ENCODE peak calls at places on chromosomes 11 and 22, in seven cellular contexts. N is thoracic aorta, A is transverse colon, P is mammary epithelial cell, S is body of pancreas, R is esophagus muscularis mucosa, G is psoas muscle. J is an unnamed sample.

GRCh38 chr22:18095101-18095805 is 15.4 kb upstream of the TUBA8 start:
- DNase-seq in N (no peak), A (no peak), P (peak), S (no peak), R (no peak), G (no peak), J (no peak)

GRCh38 chr22:36486619-36487384 is 5.4 kb upstream of the TXN2 start:
- DNase-seq in N (no peak), A (peak), P (peak), S (peak), R (no peak), G (no peak), J (no peak)

GRCh38 chr11:12506502-12506921 is 129.1 kb downstream of the PARVA start:
- DNase-seq in N (no peak), A (no peak), P (peak), S (no peak), R (no peak), G (no peak), J (no peak)

GRCh38 chr11:93290061-93290460 is 40.5 kb upstream of the DEUP1 start:
- DNase-seq in N (no peak), A (no peak), P (no peak), S (no peak), R (no peak), G (no peak), J (no peak)

GRCh38 chr11:74671520-74672196 is 59.6 kb downstream of the CHRDL2 start:
- DNase-seq in N (no peak), A (no peak), P (no peak), S (no peak), R (peak), G (no peak), J (no peak)

GRCh38 chr11:63504054-63504453 is 1.8 kb upstream of the LGALS12 start:
- DNase-seq in N (no peak), A (no peak), P (no peak), S (no peak), R (no peak), G (no peak), J (no peak)

GRCh38 chr11:92026664-92027063 is 198.0 kb upstream of the FAT3 start:
- DNase-seq in N (no peak), A (no peak), P (no peak), S (no peak), R (no peak), G (no peak), J (no peak)

GRCh38 chr22:25748704-25749103 is 6.7 kb downstream of the MYO18B start:
- DNase-seq in N (no peak), A (peak), P (no peak), S (no peak), R (no peak), G (no peak), J (no peak)

GRCh38 chr11:45243931-45244330 is 42.2 kb downstream of the SYT13 start:
- DNase-seq in N (no peak), A (no peak), P (no peak), S (no peak), R (no peak), G (no peak), J (no peak)

GRCh38 chr11:45091563-45092392 is 54.7 kb upstream of the PRDM11 start:
- DNase-seq in N (no peak), A (no peak), P (no peak), S (peak), R (no peak), G (no peak), J (no peak)

GRCh38 chr22:42934338-42934737 is 77.3 kb upstream of the ARFGAP3 start:
- DNase-seq in N (no peak), A (no peak), P (no peak), S (no peak), R (no peak), G (no peak), J (no peak)

GRCh38 chr22:35918466-35918865 is 110.2 kb downstream of the RBFOX2 start:
- DNase-seq in N (no peak), A (no peak), P (no peak), S (no peak), R (no peak), G (no peak), J (no peak)

GRCh38 chr11:104665631-104666030 is 232.6 kb downstream of the CASP12 start:
- DNase-seq in N (no peak), A (no peak), P (no peak), S (no peak), R (no peak), G (no peak), J (no peak)

GRCh38 chr22:28344893-28345292 is 334.7 kb downstream of the TTC28 start:
- DNase-seq in N (no peak), A (no peak), P (peak), S (no peak), R (no peak), G (no peak), J (no peak)

GRCh38 chr11:115699733-115700132 is 195.5 kb upstream of the CADM1 start:
- DNase-seq in N (peak), A (no peak), P (no peak), S (no peak), R (no peak), G (no peak), J (no peak)

GRCh38 chr11:61974766-61975631 is 7.6 kb upstream of the FTH1 start:
- DNase-seq in N (no peak), A (peak), P (peak), S (peak), R (no peak), G (no peak), J (no peak)

GRCh38 chr22:46766611-46767010 is 4.2 kb downstream of the TBC1D22A start:
- DNase-seq in N (no peak), A (no peak), P (no peak), S (peak), R (no peak), G (no peak), J (no peak)

GRCh38 chr11:29051935-29052334 is 943.7 kb downstream of the METTL15 start:
- DNase-seq in N (no peak), A (no peak), P (peak), S (no peak), R (no peak), G (no peak), J (peak)

GRCh38 chr11:10388096-10388495 is 67.0 kb upstream of the AMPD3 start:
- DNase-seq in N (no peak), A (no peak), P (no peak), S (no peak), R (no peak), G (no peak), J (no peak)

GRCh38 chr22:48803171-48803992 is 1024.3 kb downstream of the BRD1 start:
- DNase-seq in N (no peak), A (no peak), P (no peak), S (no peak), R (no peak), G (no peak), J (no peak)

GRCh38 chr11:28529046-28529445 is 420.9 kb downstream of the METTL15 start:
- DNase-seq in N (no peak), A (no peak), P (no peak), S (no peak), R (no peak), G (no peak), J (no peak)

GRCh38 chr11:115286614-115287013 is 217.6 kb downstream of the CADM1 start:
- DNase-seq in N (no peak), A (no peak), P (no peak), S (no peak), R (no peak), G (no peak), J (no peak)

GRCh38 chr22:31618057-31618456 is 44.0 kb downstream of the PISD start:
- DNase-seq in N (no peak), A (no peak), P (no peak), S (no peak), R (no peak), G (no peak), J (no peak)

GRCh38 chr22:17198188-17199130 is 20.8 kb downstream of the ADA2 start:
- DNase-seq in N (no peak), A (no peak), P (no peak), S (no peak), R (no peak), G (peak), J (no peak)

GRCh38 chr11:19674831-19675230 is 37.8 kb upstream of the NAV2 start:
- DNase-seq in N (no peak), A (no peak), P (no peak), S (no peak), R (no peak), G (no peak), J (no peak)

GRCh38 chr11:112526699-112527410 is 266.2 kb upstream of the PLET1 start:
- DNase-seq in N (no peak), A (no peak), P (peak), S (no peak), R (no peak), G (no peak), J (no peak)

GRCh38 chr11:105265859-105266258 is 126.3 kb upstream of the CARD18 start:
- DNase-seq in N (no peak), A (no peak), P (peak), S (no peak), R (no peak), G (no peak), J (peak)

GRCh38 chr11:57458410-57459111 is 1.8 kb upstream of the RTN4RL2 start:
- DNase-seq in N (no peak), A (peak), P (no peak), S (peak), R (no peak), G (peak), J (no peak)

GRCh38 chr11:47406896-47407745 is 1.3 kb upstream of the SLC39A13 start:
- DNase-seq in N (no peak), A (no peak), P (no peak), S (no peak), R (no peak), G (no peak), J (no peak)

GRCh38 chr11:73524774-73525173 is 73.1 kb downstream of the FAM168A start:
- DNase-seq in N (no peak), A (no peak), P (no peak), S (no peak), R (no peak), G (no peak), J (no peak)

GRCh38 chr11:106828576-106828975 is 189.7 kb downstream of the GUCY1A2 start:
- DNase-seq in N (no peak), A (no peak), P (no peak), S (no peak), R (no peak), G (no peak), J (no peak)

GRCh38 chr11:118397448-118397847 is 4.0 kb upstream of the ATP5MG start:
- DNase-seq in N (no peak), A (no peak), P (no peak), S (no peak), R (no peak), G (no peak), J (no peak)

GRCh38 chr11:105577645-105578044 is 32.2 kb upstream of the GRIA4 start:
- DNase-seq in N (no peak), A (no peak), P (no peak), S (no peak), R (no peak), G (no peak), J (peak)

GRCh38 chr11:15108592-15109130 is 6.1 kb upstream of the INSC start:
- DNase-seq in N (no peak), A (no peak), P (no peak), S (peak), R (peak), G (no peak), J (no peak)

GRCh38 chr11:117823294-117823940 is 1.1 kb downstream of the FXYD2 start:
- DNase-seq in N (no peak), A (peak), P (no peak), S (no peak), R (no peak), G (no peak), J (no peak)

GRCh38 chr22:46421272-46421671 is 85.8 kb downstream of the TRMU start:
- DNase-seq in N (no peak), A (no peak), P (no peak), S (no peak), R (no peak), G (no peak), J (no peak)

GRCh38 chr11:83002047-83002446 is 69.7 kb downstream of the RAB30 start:
- DNase-seq in N (no peak), A (no peak), P (peak), S (no peak), R (no peak), G (peak), J (no peak)

GRCh38 chr11:120632579-120632978 is 121.0 kb downstream of the GRIK4 start:
- DNase-seq in N (no peak), A (no peak), P (no peak), S (no peak), R (no peak), G (no peak), J (no peak)
- TF ChIP-seq CTCF in N (no peak), A (no peak), P (peak), S (no peak), R (no peak), G (no peak), J (no peak)

DNA sequence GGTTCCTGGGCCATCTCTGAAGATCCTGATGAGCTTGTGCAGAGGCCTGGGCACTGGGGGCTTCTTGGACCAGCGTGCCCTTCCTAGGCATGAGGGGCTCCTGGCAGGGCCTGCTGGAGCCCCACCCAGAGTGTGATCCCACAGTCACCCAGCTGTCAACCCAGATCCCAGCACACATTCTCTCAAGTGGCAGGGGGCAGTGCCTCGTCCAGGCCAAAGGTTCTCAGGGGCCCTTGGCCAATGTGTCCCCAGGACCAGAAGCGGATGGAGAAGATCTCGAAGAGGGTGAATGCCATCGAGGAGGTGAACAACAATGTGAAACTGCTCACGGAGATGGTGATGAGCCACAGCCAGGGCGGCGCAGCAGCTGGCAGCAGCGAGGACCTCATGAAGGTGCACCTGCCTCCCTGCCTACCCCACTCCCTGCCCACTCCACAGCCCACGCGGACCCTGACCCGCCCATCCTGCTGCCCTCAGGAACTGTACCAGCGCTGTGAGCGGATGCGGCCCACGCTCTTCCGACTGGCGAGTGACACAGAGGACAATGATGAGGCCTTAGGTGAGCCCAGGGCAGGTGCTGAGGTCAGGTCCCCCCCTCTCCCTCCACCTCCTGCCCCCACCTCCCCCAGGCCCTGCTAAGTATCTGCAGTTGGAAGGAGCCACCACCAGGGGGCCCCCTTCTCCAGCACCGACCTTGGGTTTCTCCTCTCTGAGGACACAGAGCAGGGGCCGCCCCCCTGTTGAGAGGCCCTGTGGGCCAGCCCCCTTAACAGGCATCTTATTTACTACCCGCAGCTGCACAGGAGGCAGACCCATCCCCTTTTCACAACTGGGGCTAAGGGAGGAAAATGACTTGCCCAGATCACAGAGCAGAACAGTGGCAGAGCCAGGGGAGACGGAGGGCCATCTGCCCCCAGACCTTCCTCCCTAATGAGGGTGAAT is 14.7 kb downstream of the GGA1 start:
- DNase-seq in N (no peak), A (peak), P (no peak), S (peak), R (no peak), G (peak), J (peak)
- H3K27ac ChIP-seq in N (no peak), A (peak), P (no peak), S (no peak), R (peak), G (no peak), J (peak)

GRCh38 chr22:39364646-39365405 is 15.0 kb downstream of the SYNGR1 start:
- DNase-seq in N (no peak), A (no peak), P (no peak), S (no peak), R (no peak), G (no peak), J (no peak)
- TF ChIP-seq CTCF in N (no peak), A (no peak), P (no peak), S (no peak), R (no peak), G (no peak), J (no peak)

DNA sequence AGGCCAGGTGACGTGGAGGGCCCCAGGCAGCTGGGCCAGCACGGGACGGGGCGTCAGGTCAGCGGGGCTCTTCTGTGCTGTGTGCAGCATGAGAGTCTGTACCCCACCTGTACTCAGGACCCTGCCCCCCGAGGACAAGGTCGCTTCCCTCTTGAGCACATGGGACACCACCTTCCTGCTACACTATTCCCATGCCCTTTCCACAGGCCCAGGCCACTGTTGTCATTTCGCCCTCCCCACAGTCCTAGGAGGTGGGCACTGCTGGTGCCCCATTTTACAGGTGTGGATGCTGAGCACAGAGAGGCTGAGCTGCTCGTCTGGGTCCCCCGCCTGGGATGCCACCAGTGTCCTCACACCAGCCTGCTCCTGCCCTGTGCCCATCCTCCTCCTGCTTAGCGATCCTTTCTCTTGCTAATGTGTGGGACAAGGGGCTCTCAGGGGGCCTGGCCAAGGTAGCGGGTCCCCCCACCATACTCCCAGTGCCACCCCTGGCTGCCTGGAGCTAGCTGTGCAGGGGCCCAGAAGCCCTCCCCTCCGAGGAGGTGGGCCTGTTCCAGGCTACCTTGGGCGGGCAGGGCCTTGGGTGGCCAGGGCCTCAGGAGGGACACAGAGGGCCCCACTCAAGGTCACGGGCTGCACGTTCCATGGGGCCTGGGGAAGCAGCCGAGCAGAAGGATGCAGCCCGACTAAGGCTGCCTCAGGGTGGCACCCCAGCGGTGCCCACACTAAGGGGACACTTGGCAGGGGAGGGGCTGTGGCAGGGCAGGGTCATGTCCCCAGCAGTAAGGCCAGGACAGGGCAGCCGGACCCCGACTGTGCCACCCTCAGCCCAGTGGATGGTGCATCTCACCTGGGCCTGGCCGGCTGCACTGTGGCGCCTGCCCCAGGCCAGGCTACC is 116.7 kb downstream of the KCNQ1 start:
- DNase-seq in N (no peak), A (peak), P (no peak), S (no peak), R (no peak), G (peak), J (no peak)
- H3K27ac ChIP-seq in N (no peak), A (no peak), P (no peak), S (no peak), R (no peak), G (no peak), J (no peak)

GRCh38 chr11:37712246-37712645 is 1114.2 kb upstream of the RAG2 start:
- DNase-seq in N (no peak), A (no peak), P (no peak), S (no peak), R (no peak), G (no peak), J (no peak)
- TF ChIP-seq CTCF in N (no peak), A (no peak), P (no peak), S (no peak), R (no peak), G (no peak), J (no peak)

GRCh38 chr11:69627551-69627950 is 13.4 kb upstream of the CCND1 start:
- DNase-seq in N (no peak), A (no peak), P (no peak), S (no peak), R (no peak), G (no peak), J (no peak)
- H3K27ac ChIP-seq in N (no peak), A (no peak), P (no peak), S (no peak), R (no peak), G (no peak), J (no peak)

GRCh38 chr22:32794449-32795213 is 6.9 kb upstream of the TIMP3 start:
- DNase-seq in N (no peak), A (no peak), P (no peak), S (no peak), R (no peak), G (no peak), J (no peak)
- TF ChIP-seq CTCF in N (no peak), A (no peak), P (peak), S (no peak), R (no peak), G (no peak), J (no peak)

DNA sequence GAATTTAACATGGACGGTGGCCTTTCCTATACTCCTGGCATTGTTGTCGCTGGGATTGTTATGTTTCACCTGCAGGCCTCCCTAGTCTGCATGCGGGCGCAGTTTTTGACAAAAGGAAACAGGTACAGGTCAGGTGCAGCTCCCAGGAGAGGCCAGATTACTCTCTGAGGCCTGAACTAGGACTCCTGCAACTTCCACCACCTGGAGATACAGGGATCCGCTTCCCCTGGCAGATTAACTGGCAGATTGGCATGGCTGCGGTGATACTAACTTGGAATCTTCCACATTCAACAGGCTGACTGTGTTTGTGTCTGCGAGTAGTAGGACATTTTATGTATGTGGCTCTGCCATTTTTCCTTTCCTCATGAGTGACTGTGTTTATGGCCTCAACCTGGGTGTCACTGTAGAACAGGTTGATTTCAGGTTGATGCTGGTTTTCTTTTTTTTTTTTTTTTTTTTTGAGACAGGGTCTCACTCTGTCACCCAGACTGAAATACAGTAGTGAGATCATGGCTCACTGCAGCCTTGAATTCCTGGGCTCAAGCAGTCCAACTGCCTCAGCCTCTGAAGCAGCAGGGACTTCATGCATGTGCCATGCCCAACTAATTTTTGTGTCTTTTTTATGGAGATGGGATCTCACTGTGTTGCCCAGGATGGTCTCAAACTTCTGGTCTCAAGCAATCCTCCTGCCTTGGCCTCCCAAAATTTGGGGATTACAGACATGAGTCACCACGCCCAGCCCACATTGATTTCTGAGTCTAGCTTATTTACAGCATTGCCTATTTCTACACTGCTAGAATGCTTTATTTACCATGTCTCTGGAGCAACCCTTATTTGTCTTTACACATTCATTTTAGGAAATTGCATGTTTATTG is 1.7 kb upstream of the USP28 start:
- DNase-seq in N (no peak), A (no peak), P (no peak), S (no peak), R (no peak), G (no peak), J (no peak)
- H3K27ac ChIP-seq in N (no peak), A (no peak), P (no peak), S (no peak), R (no peak), G (peak), J (peak)

J was measured in RWPE1.